ENCODE peak calls at places on chromosomes 3 and 15, in seven cellular contexts. One of them, this sample, is unnamed.

GRCh38 chr3:134367869-134368750 is 6.1 kb downstream of the AMOTL2 start:
- DNase-seq in NCI-H2081: no peak
- DNase-seq in endothelial cell: no peak
- DNase-seq in H1: no peak
- DNase-seq in A172: no peak
- DNase-seq in NCI-H2171: no peak
- DNase-seq in GM12891: no peak
- DNase-seq in this sample: peak

GRCh38 chr15:97933589-97933988 is 26.9 kb upstream of the ARRDC4 start:
- DNase-seq in NCI-H2081: no peak
- DNase-seq in endothelial cell: no peak
- DNase-seq in H1: no peak
- DNase-seq in A172: no peak
- DNase-seq in NCI-H2171: no peak
- DNase-seq in GM12891: no peak
- DNase-seq in this sample: no peak

GRCh38 chr3:78951546-78951945 is 816.3 kb downstream of the ROBO1 start:
- DNase-seq in NCI-H2081: no peak
- DNase-seq in endothelial cell: no peak
- DNase-seq in H1: no peak
- DNase-seq in A172: no peak
- DNase-seq in NCI-H2171: no peak
- DNase-seq in GM12891: no peak
- DNase-seq in this sample: no peak

GRCh38 chr15:80160570-80161156 is 7.9 kb downstream of the FAH start:
- DNase-seq in NCI-H2081: no peak
- DNase-seq in endothelial cell: no peak
- DNase-seq in H1: no peak
- DNase-seq in A172: peak
- DNase-seq in NCI-H2171: no peak
- DNase-seq in GM12891: peak
- DNase-seq in this sample: peak

GRCh38 chr15:101127503-101128076 is 124.3 kb downstream of the CHSY1 start:
- DNase-seq in NCI-H2081: peak
- DNase-seq in endothelial cell: no peak
- DNase-seq in H1: no peak
- DNase-seq in A172: peak
- DNase-seq in NCI-H2171: peak
- DNase-seq in GM12891: no peak
- DNase-seq in this sample: peak

GRCh38 chr15:26864664-26865191 is 2.1 kb upstream of the GABRA5 start:
- DNase-seq in NCI-H2081: peak
- DNase-seq in endothelial cell: peak
- DNase-seq in H1: peak
- DNase-seq in A172: no peak
- DNase-seq in NCI-H2171: peak
- DNase-seq in GM12891: no peak
- DNase-seq in this sample: peak

GRCh38 chr3:118970819-118971218 is 63.8 kb downstream of the IGSF11 start:
- DNase-seq in NCI-H2081: peak
- DNase-seq in endothelial cell: no peak
- DNase-seq in H1: no peak
- DNase-seq in A172: no peak
- DNase-seq in NCI-H2171: peak
- DNase-seq in GM12891: no peak
- DNase-seq in this sample: no peak

GRCh38 chr3:157099337-157100078 is 60.4 kb downstream of the CCNL1 start:
- DNase-seq in NCI-H2081: no peak
- DNase-seq in endothelial cell: no peak
- DNase-seq in H1: no peak
- DNase-seq in A172: no peak
- DNase-seq in NCI-H2171: no peak
- DNase-seq in GM12891: no peak
- DNase-seq in this sample: peak

GRCh38 chr3:179071161-179071568 is 444 bp downstream of the ZMAT3 start:
- DNase-seq in NCI-H2081: peak
- DNase-seq in endothelial cell: no peak
- DNase-seq in H1: no peak
- DNase-seq in A172: peak
- DNase-seq in NCI-H2171: peak
- DNase-seq in GM12891: peak
- DNase-seq in this sample: peak